ENCODE peak calls at places on chromosomes 12 and 14, in seven cellular contexts. U is fibroblast of pulmonary artery, N is progenitor cell of endocrine pancreas, P is type B pancreatic cell, T is tibial nerve, Q is omental fat pad, G is A549. R is an unnamed sample.

GRCh38 chr12:75842119-75842518 is 189.5 kb downstream of the PHLDA1 start:
- DNase-seq in U (no peak), N (no peak), P (no peak), T (no peak), Q (no peak), G (no peak), R (no peak)

GRCh38 chr12:76519538-76519937 is 40.0 kb downstream of the OSBPL8 start:
- DNase-seq in U (peak), N (no peak), P (no peak), T (no peak), Q (no peak), G (no peak), R (no peak)

GRCh38 chr12:68451261-68452091 is 119.3 kb upstream of the MDM1 start:
- DNase-seq in U (peak), N (no peak), P (no peak), T (peak), Q (peak), G (no peak), R (no peak)

GRCh38 chr14:22689186-22689585 is 45.0 kb upstream of the OR6J1 start:
- DNase-seq in U (peak), N (no peak), P (no peak), T (no peak), Q (no peak), G (no peak), R (no peak)

GRCh38 chr12:127393896-127394295 is 873.1 kb upstream of the TMEM132C start:
- DNase-seq in U (peak), N (no peak), P (no peak), T (no peak), Q (no peak), G (no peak), R (no peak)

GRCh38 chr12:7090222-7090998 is 1.8 kb downstream of the C1R start:
- DNase-seq in U (peak), N (no peak), P (no peak), T (no peak), Q (no peak), G (no peak), R (no peak)

GRCh38 chr12:111248221-111248620 is 120.7 kb downstream of the PHETA1 start:
- DNase-seq in U (peak), N (no peak), P (no peak), T (no peak), Q (no peak), G (no peak), R (no peak)

GRCh38 chr14:21419528-21419927 is 35.7 kb upstream of the SUPT16H start:
- DNase-seq in U (no peak), N (no peak), P (no peak), T (no peak), Q (no peak), G (no peak), R (no peak)

GRCh38 chr12:132178801-132179401 is 34.6 kb downstream of the NOC4L start:
- DNase-seq in U (no peak), N (no peak), P (no peak), T (no peak), Q (no peak), G (no peak), R (no peak)

GRCh38 chr14:53516261-53516774 is 363.2 kb upstream of the DDHD1 start:
- DNase-seq in U (peak), N (no peak), P (no peak), T (no peak), Q (no peak), G (no peak), R (no peak)

GRCh38 chr12:12704593-12705230 is 8.7 kb upstream of the GPR19 start:
- DNase-seq in U (peak), N (no peak), P (no peak), T (peak), Q (no peak), G (peak), R (no peak)

GRCh38 chr14:99809376-99809775 is 16.2 kb downstream of the EML1 start:
- DNase-seq in U (peak), N (no peak), P (no peak), T (no peak), Q (peak), G (no peak), R (no peak)

GRCh38 chr12:89347325-89347829 is 4.9 kb downstream of the DUSP6 start:
- DNase-seq in U (no peak), N (no peak), P (no peak), T (no peak), Q (no peak), G (no peak), R (no peak)

GRCh38 chr14:71932229-71932951 is at the start of gene RGS6:
- DNase-seq in U (peak), N (peak), P (peak), T (no peak), Q (no peak), G (no peak), R (peak)

GRCh38 chr14:89401241-89401640 is 15.8 kb downstream of the FOXN3 start:
- DNase-seq in U (no peak), N (no peak), P (no peak), T (no peak), Q (no peak), G (no peak), R (no peak)

GRCh38 chr12:43147893-43148292 is 404.1 kb downstream of the ADAMTS20 start:
- DNase-seq in U (peak), N (no peak), P (no peak), T (no peak), Q (no peak), G (no peak), R (no peak)

GRCh38 chr12:104295954-104296353 is 7.6 kb upstream of the EID3 start:
- DNase-seq in U (no peak), N (no peak), P (no peak), T (no peak), Q (no peak), G (no peak), R (no peak)

GRCh38 chr12:58459191-58459590 is 461.1 kb downstream of the LRIG3 start:
- DNase-seq in U (no peak), N (no peak), P (no peak), T (no peak), Q (no peak), G (no peak), R (no peak)

GRCh38 chr12:104699489-104700194 is 242.9 kb downstream of the CHST11 start:
- DNase-seq in U (no peak), N (no peak), P (no peak), T (no peak), Q (no peak), G (no peak), R (no peak)

GRCh38 chr12:12384601-12385321 is 27.9 kb downstream of the BORCS5 start:
- DNase-seq in U (no peak), N (no peak), P (no peak), T (no peak), Q (no peak), G (no peak), R (no peak)

GRCh38 chr14:54338696-54339317 is 58.0 kb upstream of the CDKN3 start:
- DNase-seq in U (peak), N (no peak), P (no peak), T (no peak), Q (no peak), G (peak), R (no peak)

GRCh38 chr14:23121401-23121800 is 2.3 kb upstream of the CEBPE start:
- DNase-seq in U (peak), N (no peak), P (no peak), T (no peak), Q (no peak), G (no peak), R (no peak)

GRCh38 chr12:117854339-117855012 is 114.3 kb downstream of the KSR2 start:
- DNase-seq in U (peak), N (peak), P (no peak), T (no peak), Q (no peak), G (peak), R (no peak)

GRCh38 chr14:81427348-81428058 is 27.4 kb upstream of the STON2 start:
- DNase-seq in U (no peak), N (no peak), P (no peak), T (no peak), Q (no peak), G (no peak), R (no peak)

GRCh38 chr12:15984097-15984800 is 73.1 kb downstream of the DERA start:
- DNase-seq in U (peak), N (no peak), P (no peak), T (no peak), Q (no peak), G (no peak), R (no peak)

GRCh38 chr12:90851800-90852718 is 102.9 kb downstream of the CCER1 start:
- DNase-seq in U (no peak), N (no peak), P (no peak), T (no peak), Q (no peak), G (no peak), R (no peak)

GRCh38 chr12:19382111-19382526 is 57.2 kb upstream of the AEBP2 start:
- DNase-seq in U (peak), N (no peak), P (no peak), T (no peak), Q (no peak), G (peak), R (no peak)

GRCh38 chr14:102486513-102487203 is 22.9 kb downstream of the ANKRD9 start:
- DNase-seq in U (no peak), N (no peak), P (no peak), T (no peak), Q (no peak), G (no peak), R (no peak)

GRCh38 chr12:68013181-68013580 is 23.9 kb downstream of the IFNG-AS1 start:
- DNase-seq in U (no peak), N (no peak), P (no peak), T (no peak), Q (no peak), G (no peak), R (no peak)

GRCh38 chr12:100793182-100793581 is 1.4 kb upstream of the ANO4 start:
- DNase-seq in U (peak), N (no peak), P (no peak), T (no peak), Q (no peak), G (no peak), R (no peak)

GRCh38 chr12:95963104-95963503 is 20.0 kb downstream of the AMDHD1 start:
- DNase-seq in U (no peak), N (no peak), P (no peak), T (no peak), Q (no peak), G (peak), R (no peak)
- TF ChIP-seq CTCF in U (no peak), N (no peak), P (peak), T (no peak), Q (no peak), G (peak), R (no peak)

DNA sequence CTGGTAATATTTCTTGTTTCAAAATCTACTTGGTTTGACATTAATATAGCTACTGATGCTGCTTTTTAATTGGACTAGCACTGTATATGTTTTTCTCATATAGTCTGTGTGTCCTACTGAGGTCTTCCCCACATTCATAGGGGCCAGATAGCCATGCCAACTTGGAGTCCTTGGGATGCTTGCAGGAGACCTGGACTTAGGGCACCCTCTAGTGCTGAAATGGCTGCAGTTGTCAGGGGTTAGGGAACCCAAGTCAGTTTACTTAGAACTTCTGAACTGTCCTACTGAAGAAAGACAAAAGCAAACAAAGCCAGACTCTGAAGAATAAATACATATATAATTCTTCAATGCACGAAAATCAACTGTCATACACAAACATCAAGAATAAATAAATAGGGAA is 279.9 kb upstream of the SYT1 start:
- DNase-seq in U (peak), N (no peak), P (no peak), T (no peak), Q (no peak), G (no peak), R (no peak)
- TF ChIP-seq CTCF in U (peak), N (peak), P (peak), T (no peak), Q (no peak), G (no peak), R (no peak)

DNA sequence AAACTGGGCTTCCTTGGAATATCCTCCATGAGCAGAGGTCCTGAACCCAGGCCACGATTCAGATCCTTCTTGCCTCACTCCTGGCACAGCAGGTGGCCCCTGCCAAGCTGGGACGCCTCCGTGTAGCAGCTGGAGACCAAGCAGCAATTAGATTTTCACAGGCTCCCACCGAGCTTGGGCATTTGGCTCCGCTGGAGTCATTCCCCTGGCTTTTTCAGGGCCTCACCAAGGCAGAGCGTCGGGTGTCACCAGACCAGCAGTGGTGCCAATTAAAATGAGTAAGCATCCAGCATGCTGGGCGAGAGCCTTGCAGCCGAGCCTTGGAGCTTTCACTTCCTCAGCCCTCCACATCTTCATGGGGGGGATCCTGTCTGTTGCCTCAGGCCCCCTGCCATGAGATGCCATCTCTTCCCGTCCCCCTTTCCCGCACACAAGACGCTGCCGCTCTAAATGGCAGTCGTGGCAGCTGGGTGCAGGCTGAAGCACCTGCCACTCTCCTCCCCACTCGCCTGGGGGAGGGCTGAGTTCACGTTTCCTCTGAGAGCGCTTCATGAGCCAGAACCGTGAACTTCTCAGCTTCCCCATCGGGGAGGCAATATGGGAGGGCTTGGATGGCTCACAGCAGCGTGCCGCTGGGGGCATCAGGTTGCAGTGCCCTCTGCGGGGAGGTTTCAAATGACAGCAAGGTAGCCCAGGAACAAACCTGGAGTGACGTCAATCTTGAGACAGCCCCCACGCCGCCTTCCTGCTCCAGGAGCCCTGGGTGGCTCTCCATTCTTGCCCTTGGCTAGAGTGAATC is 11.7 kb downstream of the TPCN1 start:
- DNase-seq in U (no peak), N (no peak), P (no peak), T (no peak), Q (peak), G (no peak), R (no peak)
- TF ChIP-seq CTCF in U (no peak), N (peak), P (no peak), T (no peak), Q (no peak), G (no peak), R (no peak)

DNA sequence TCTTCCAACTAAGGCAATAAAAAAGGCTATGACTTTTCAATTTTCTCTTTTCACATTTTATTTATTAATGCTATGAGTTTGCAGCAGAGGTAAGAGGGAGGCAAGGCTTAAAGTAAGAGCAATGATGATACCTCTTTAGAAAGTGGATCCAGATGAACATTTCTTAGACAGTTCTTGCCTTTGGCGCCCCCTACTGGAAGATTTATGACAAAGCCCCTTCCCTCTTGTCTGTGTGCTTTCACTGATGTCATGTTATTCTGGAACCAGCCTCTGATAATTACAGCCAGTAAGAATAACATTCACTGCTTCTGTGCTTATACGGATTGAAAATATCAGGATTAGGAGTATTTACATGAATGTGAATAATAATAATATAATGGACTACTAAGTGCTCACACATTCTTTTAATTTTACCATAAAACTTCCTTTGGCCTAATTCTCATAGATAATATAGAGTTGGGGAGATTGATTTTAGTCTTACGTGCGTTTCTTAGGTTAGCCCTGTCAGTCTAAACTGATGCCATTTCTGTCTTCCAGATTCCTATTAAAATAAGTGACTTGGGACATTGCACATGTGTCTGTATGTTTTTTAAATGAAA is 1929.9 kb upstream of the SEL1L start:
- DNase-seq in U (peak), N (peak), P (no peak), T (peak), Q (no peak), G (no peak), R (no peak)
- TF ChIP-seq CTCF in U (peak), N (peak), P (peak), T (peak), Q (no peak), G (peak), R (peak)

GRCh38 chr14:86672071-86672470 is 1142.1 kb downstream of the FLRT2 start:
- DNase-seq in U (no peak), N (no peak), P (no peak), T (no peak), Q (no peak), G (no peak), R (no peak)

GRCh38 chr14:86673523-86673969 is 1143.6 kb downstream of the FLRT2 start:
- DNase-seq in U (no peak), N (no peak), P (no peak), T (no peak), Q (no peak), G (no peak), R (no peak)

GRCh38 chr14:86675059-86675458 is 1145.1 kb downstream of the FLRT2 start:
- DNase-seq in U (no peak), N (no peak), P (no peak), T (no peak), Q (no peak), G (no peak), R (no peak)
- TF ChIP-seq CTCF in U (no peak), N (no peak), P (no peak), T (no peak), Q (no peak), G (no peak), R (no peak)